ENCODE peak calls at places on chromosomes 5 and 9, in eight cellular contexts. I, O, Z, A, B, M, N and K are unnamed samples.

GRCh38 chr5:92391-93220 is 638 bp downstream of the PLEKHG4B start:
- DNase-seq in O (no peak), Z (no peak), I (no peak), B (no peak), A (no peak), M (no peak), N (no peak), K (no peak)

GRCh38 chr5:66281309-66281708 is 137.2 kb downstream of the SREK1 start:
- DNase-seq in M (no peak), A (no peak), B (no peak), O (no peak), Z (no peak), N (no peak), I (no peak), K (no peak)

GRCh38 chr5:16741007-16741406 is 124.2 kb upstream of the RETREG1 start:
- DNase-seq in Z (no peak), I (peak), O (no peak), B (no peak), M (peak), A (no peak), N (no peak), K (no peak)

GRCh38 chr9:74172874-74173273 is 324.3 kb upstream of the RORB start:
- DNase-seq in M (no peak), B (no peak), A (no peak), O (no peak), N (no peak), I (no peak), Z (no peak), K (no peak)

GRCh38 chr9:33263131-33263935 is 1.2 kb downstream of the BAG1 start:
- DNase-seq in B (no peak), N (no peak), O (no peak), A (no peak), Z (no peak), I (peak), M (peak), K (no peak)

GRCh38 chr5:115857621-115858349 is 16.1 kb downstream of the AP3S1 start:
- DNase-seq in M (no peak), Z (no peak), A (no peak), I (peak), N (no peak), B (no peak), O (no peak), K (no peak)

GRCh38 chr5:79464695-79465332 is 49.1 kb downstream of the HOMER1 start:
- DNase-seq in N (no peak), Z (no peak), O (no peak), M (peak), B (no peak), I (peak), A (no peak), K (no peak)

GRCh38 chr5:120872292-120872691 is 408.2 kb downstream of the PRR16 start:
- DNase-seq in N (no peak), I (peak), A (no peak), B (no peak), M (no peak), Z (no peak), O (no peak), K (no peak)

GRCh38 chr9:19162956-19163355 is 35.7 kb upstream of the PLIN2 start:
- DNase-seq in O (no peak), N (no peak), M (no peak), B (no peak), I (peak), A (no peak), Z (no peak), K (no peak)

GRCh38 chr5:157444224-157444623 is 15.8 kb upstream of the NIPAL4 start:
- DNase-seq in B (no peak), I (no peak), A (no peak), N (no peak), M (no peak), O (no peak), Z (no peak), K (no peak)

GRCh38 chr9:115263731-115264130 is 145.8 kb upstream of the TNC start:
- DNase-seq in M (no peak), N (no peak), A (no peak), B (no peak), Z (no peak), I (peak), O (no peak), K (no peak)

GRCh38 chr9:115250646-115251045 is 132.7 kb upstream of the TNC start:
- DNase-seq in A (no peak), N (no peak), B (no peak), O (no peak), M (no peak), I (peak), Z (no peak), K (no peak)

GRCh38 chr9:696332-697090 is 145.0 kb upstream of the DMRT1 start:
- DNase-seq in I (peak), O (no peak), A (no peak), N (no peak), M (no peak), B (no peak), Z (no peak), K (no peak)

GRCh38 chr9:37840560-37841194 is 40.1 kb downstream of the DCAF10 start:
- DNase-seq in O (no peak), N (no peak), B (no peak), M (no peak), A (no peak), I (peak), Z (no peak), K (no peak)

GRCh38 chr5:159038907-159039306 is 60.8 kb downstream of the EBF1 start:
- DNase-seq in N (no peak), A (no peak), Z (no peak), M (no peak), B (no peak), O (no peak), I (peak), K (no peak)

GRCh38 chr9:90054810-90055209 is 450.0 kb downstream of the GADD45G start:
- DNase-seq in A (no peak), Z (no peak), O (no peak), B (no peak), I (no peak), M (no peak), N (peak), K (no peak)

GRCh38 chr5:172559004-172559932 is 81.8 kb upstream of the NEURL1B start:
- DNase-seq in B (peak), I (peak), O (no peak), A (peak), M (no peak), N (no peak), Z (no peak), K (peak)